ENCODE peak calls at places on chromosomes 12 and 14, in nine cellular contexts. One of them, this sample, is unnamed.

GRCh38 chr12:122203301-122203967 is at the start of gene B3GNT4:
- DNase-seq in amniotic stem cell: no peak
- DNase-seq in foreskin fibroblast: peak
- DNase-seq in activated CD4-positive, alpha-beta T cell treated with anti-CD3 and anti-CD28 coated beads for 1 hour: peak
- DNase-seq in NCI-H460: peak
- DNase-seq in OCI-M1: no peak
- DNase-seq in AG04450: no peak
- DNase-seq in fibroblast of lung: peak
- DNase-seq in WTC11: peak
- DNase-seq in this sample: no peak

GRCh38 chr12:53603196-53603595 is 23.0 kb downstream of the ATF7 start:
- DNase-seq in amniotic stem cell: no peak
- DNase-seq in NCI-H460: no peak
- DNase-seq in OCI-M1: no peak
- DNase-seq in AG04450: no peak
- DNase-seq in fibroblast of lung: no peak
- DNase-seq in activated CD4-positive, alpha-beta T cell treated with anti-CD3 and anti-CD28 coated beads for 1 hour: no peak
- DNase-seq in foreskin fibroblast: no peak
- DNase-seq in WTC11: no peak
- DNase-seq in this sample: no peak

GRCh38 chr14:100587248-100587762 is at the start of gene BEGAIN:
- DNase-seq in fibroblast of lung: no peak
- DNase-seq in foreskin fibroblast: no peak
- DNase-seq in WTC11: peak
- DNase-seq in amniotic stem cell: no peak
- DNase-seq in OCI-M1: no peak
- DNase-seq in activated CD4-positive, alpha-beta T cell treated with anti-CD3 and anti-CD28 coated beads for 1 hour: no peak
- DNase-seq in NCI-H460: no peak
- DNase-seq in AG04450: no peak
- DNase-seq in this sample: no peak

GRCh38 chr14:60736494-60736893 is 1.9 kb downstream of the MNAT1 start:
- DNase-seq in WTC11: no peak
- DNase-seq in foreskin fibroblast: peak
- DNase-seq in fibroblast of lung: peak
- DNase-seq in activated CD4-positive, alpha-beta T cell treated with anti-CD3 and anti-CD28 coated beads for 1 hour: no peak
- DNase-seq in OCI-M1: no peak
- DNase-seq in amniotic stem cell: peak
- DNase-seq in NCI-H460: no peak
- DNase-seq in AG04450: no peak
- DNase-seq in this sample: no peak

GRCh38 chr14:55354500-55354899 is 57.1 kb downstream of the ATG14 start:
- DNase-seq in AG04450: no peak
- DNase-seq in fibroblast of lung: peak
- DNase-seq in foreskin fibroblast: peak
- DNase-seq in activated CD4-positive, alpha-beta T cell treated with anti-CD3 and anti-CD28 coated beads for 1 hour: peak
- DNase-seq in NCI-H460: peak
- DNase-seq in WTC11: peak
- DNase-seq in amniotic stem cell: no peak
- DNase-seq in OCI-M1: peak
- DNase-seq in this sample: peak

GRCh38 chr14:31161274-31161673 is 46.3 kb downstream of the HECTD1 start:
- DNase-seq in fibroblast of lung: peak
- DNase-seq in foreskin fibroblast: peak
- DNase-seq in WTC11: no peak
- DNase-seq in AG04450: no peak
- DNase-seq in amniotic stem cell: no peak
- DNase-seq in activated CD4-positive, alpha-beta T cell treated with anti-CD3 and anti-CD28 coated beads for 1 hour: no peak
- DNase-seq in OCI-M1: no peak
- DNase-seq in NCI-H460: no peak
- DNase-seq in this sample: no peak

GRCh38 chr12:131939007-131939406 is 9.9 kb downstream of the PUS1 start:
- DNase-seq in AG04450: no peak
- DNase-seq in WTC11: no peak
- DNase-seq in foreskin fibroblast: no peak
- DNase-seq in OCI-M1: no peak
- DNase-seq in fibroblast of lung: no peak
- DNase-seq in activated CD4-positive, alpha-beta T cell treated with anti-CD3 and anti-CD28 coated beads for 1 hour: no peak
- DNase-seq in amniotic stem cell: no peak
- DNase-seq in NCI-H460: no peak
- DNase-seq in this sample: no peak

GRCh38 chr14:80621701-80622100 is 319.8 kb downstream of the CEP128 start:
- DNase-seq in foreskin fibroblast: peak
- DNase-seq in OCI-M1: no peak
- DNase-seq in amniotic stem cell: no peak
- DNase-seq in NCI-H460: no peak
- DNase-seq in activated CD4-positive, alpha-beta T cell treated with anti-CD3 and anti-CD28 coated beads for 1 hour: no peak
- DNase-seq in fibroblast of lung: peak
- DNase-seq in AG04450: peak
- DNase-seq in WTC11: no peak
- DNase-seq in this sample: no peak

GRCh38 chr14:104285483-104285790 is 147.1 kb downstream of the KIF26A start:
- DNase-seq in amniotic stem cell: no peak
- DNase-seq in WTC11: no peak
- DNase-seq in foreskin fibroblast: no peak
- DNase-seq in NCI-H460: no peak
- DNase-seq in activated CD4-positive, alpha-beta T cell treated with anti-CD3 and anti-CD28 coated beads for 1 hour: no peak
- DNase-seq in OCI-M1: no peak
- DNase-seq in AG04450: no peak
- DNase-seq in fibroblast of lung: no peak
- DNase-seq in this sample: no peak